ENCODE peak calls at places on chromosome 2, in six cellular contexts. H, Q, W, M, K and I are unnamed samples.

GRCh38 chr2:146982393-146982846 is 862.4 kb upstream of the ACVR2A start:
- DNase-seq in H (no peak), Q (peak), W (no peak), M (no peak), K (peak), I (no peak)

GRCh38 chr2:240701091-240701735 is 9.5 kb downstream of the AQP12A start:
- DNase-seq in H (no peak), Q (no peak), W (peak), M (no peak), K (no peak), I (peak)

GRCh38 chr2:43538034-43538670 is 57.7 kb downstream of the THADA start:
- DNase-seq in H (no peak), Q (no peak), W (no peak), M (no peak), K (no peak), I (no peak)

GRCh38 chr2:19504400-19505198 is 146.2 kb upstream of the OSR1 start:
- DNase-seq in H (no peak), Q (no peak), W (no peak), M (peak), K (no peak), I (no peak)

GRCh38 chr2:42238644-42239288 is 69.6 kb downstream of the EML4 start:
- DNase-seq in H (peak), Q (no peak), W (peak), M (peak), K (no peak), I (no peak)

GRCh38 chr2:143034292-143035074 is 94.7 kb upstream of the ARHGAP15 start:
- DNase-seq in H (peak), Q (no peak), W (peak), M (peak), K (no peak), I (no peak)

GRCh38 chr2:108382196-108382595 is 4.4 kb downstream of the SULT1C4 start:
- DNase-seq in H (no peak), Q (no peak), W (no peak), M (no peak), K (no peak), I (no peak)

GRCh38 chr2:64212801-64213321 is 68.6 kb upstream of the PELI1 start:
- DNase-seq in H (no peak), Q (no peak), W (no peak), M (no peak), K (no peak), I (no peak)

DNA sequence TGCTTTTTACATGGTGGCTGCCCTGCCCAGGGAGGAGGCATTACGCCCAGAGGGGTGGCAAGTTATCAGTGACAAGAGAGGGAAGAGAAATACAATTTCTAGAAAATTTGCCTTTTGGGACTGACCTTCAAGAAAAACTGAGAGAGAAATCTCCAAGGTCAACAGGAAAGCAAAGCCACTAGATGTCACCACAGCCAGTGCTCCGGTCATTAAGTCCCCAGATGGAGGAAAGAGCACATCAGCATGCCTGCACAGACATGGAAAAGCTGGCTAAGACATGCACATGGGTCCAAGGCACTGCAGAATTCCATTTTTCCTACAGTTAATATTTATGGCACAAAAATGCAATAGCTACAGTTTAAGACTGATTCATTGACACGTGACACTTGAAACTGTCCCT is 21.0 kb downstream of the FHL2 start:
- DNase-seq in H (no peak), Q (no peak), W (peak), M (no peak), K (no peak), I (no peak)
- TF ChIP-seq CTCF in H (no peak), Q (no peak), W (no peak), M (peak), K (peak), I (peak)

DNA sequence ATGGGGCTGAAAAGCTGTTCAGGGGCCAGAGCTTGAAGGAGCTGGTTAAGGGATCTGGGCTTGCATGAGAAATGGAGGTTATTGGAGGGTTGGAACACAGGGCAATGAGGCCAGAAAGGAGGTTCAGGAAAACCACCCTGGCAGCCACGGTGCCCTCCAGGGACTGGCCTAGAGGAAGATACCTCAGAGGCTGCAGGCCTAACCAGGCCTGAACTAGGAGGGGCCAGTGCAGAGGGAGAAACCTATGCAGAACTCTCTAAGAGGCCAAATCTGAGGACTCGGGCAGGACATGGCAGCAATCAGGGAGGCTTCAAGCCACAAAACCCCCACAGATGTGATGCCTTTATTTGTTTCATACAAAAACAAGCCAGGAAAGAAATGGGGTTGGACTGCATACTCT is 66.8 kb downstream of the BIN1 start:
- DNase-seq in H (no peak), Q (peak), W (no peak), M (no peak), K (no peak), I (no peak)
- TF ChIP-seq CTCF in H (no peak), Q (no peak), W (no peak), M (no peak), K (no peak), I (no peak)

DNA sequence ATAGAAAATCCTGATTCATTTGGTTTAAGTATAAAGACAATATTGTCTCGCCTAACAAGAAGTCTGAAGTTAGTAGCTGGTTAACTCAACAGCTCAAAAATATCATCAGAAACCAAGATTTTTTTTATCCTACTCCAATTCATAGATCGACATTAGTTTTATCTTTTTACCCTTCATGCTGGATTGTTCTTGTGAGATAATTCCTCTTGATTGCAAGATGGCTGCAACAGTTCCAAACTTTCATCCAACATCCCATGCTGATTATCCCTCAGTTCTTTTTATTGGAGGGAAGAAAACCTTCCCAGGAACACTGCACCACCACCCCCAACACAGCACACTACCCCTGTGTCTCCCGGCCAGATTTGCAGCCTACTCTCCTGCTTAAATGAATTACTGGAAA is 370.2 kb upstream of the RAB6C start:
- DNase-seq in H (no peak), Q (no peak), W (no peak), M (no peak), K (no peak), I (no peak)
- TF ChIP-seq CTCF in H (no peak), Q (no peak), W (no peak), M (no peak), K (no peak), I (no peak)

DNA sequence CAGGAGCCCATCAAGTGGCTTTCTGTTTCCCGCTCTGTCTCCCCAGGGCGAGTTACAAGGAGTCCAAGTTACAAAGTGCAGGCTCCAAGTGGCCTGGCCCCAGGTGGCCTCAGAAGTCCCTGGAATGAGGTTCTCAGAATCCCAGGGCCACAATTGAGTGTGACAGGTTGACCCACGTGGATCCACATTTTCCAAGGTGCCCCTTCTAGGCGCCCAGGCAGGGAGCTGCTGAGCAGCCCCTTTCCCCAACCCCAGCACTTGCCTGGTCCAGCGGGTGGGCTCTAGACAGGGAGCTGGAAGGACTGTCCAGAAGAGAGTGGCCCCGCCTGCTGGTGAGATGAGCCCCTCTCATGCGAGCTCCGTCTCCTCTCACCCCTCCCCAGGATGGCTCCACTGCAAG is 253.4 kb downstream of the CYP26B1 start:
- DNase-seq in H (no peak), Q (no peak), W (no peak), M (no peak), K (no peak), I (no peak)
- TF ChIP-seq CTCF in H (no peak), Q (no peak), W (no peak), M (peak), K (no peak), I (no peak)

GRCh38 chr2:136932700-136933099 is 167.4 kb downstream of the THSD7B start:
- DNase-seq in H (peak), Q (no peak), W (no peak), M (peak), K (no peak), I (no peak)
- TF ChIP-seq CTCF in H (peak), Q (no peak), W (no peak), M (peak), K (no peak), I (peak)

DNA sequence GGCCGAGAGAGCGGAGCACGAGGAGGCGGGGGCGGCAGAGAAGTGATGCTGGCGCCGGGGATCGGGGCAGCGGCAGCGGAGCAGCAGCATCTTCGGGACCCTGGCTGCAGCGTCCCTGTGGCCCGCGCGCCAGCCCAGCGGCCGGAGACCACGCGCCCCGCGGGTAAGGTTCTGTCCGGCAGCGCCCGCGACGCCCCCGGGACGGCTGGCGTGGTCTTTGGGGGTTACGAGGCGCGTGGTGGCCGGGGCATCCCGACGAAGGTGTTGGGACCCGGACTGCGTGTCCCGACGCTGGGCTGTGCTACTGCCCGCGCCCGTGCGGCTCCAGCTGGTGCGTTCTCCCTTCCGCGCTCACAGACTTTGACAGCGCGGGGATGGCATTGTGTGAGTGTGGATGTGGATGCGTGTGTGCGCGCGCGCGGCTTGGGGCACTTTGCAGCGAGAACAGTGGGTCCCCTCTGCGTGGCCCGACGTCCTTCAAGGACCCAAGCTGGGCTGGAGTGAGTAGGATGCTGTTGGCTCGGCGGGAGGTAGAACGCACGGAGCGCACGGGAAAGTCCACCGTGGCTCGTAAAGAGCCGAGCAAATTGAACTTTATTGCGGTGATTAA is 405.0 kb downstream of the XIRP2 start:
- DNase-seq in H (peak), Q (peak), W (no peak), M (no peak), K (peak), I (peak)
- TF ChIP-seq CTCF in H (no peak), Q (no peak), W (no peak), M (no peak), K (no peak), I (no peak)

GRCh38 chr2:196609806-196610205 is 29.7 kb upstream of the CCDC150 start:
- DNase-seq in H (no peak), Q (no peak), W (no peak), M (no peak), K (no peak), I (no peak)

GRCh38 chr2:196618661-196619060 is 20.9 kb upstream of the CCDC150 start:
- DNase-seq in H (no peak), Q (no peak), W (no peak), M (no peak), K (no peak), I (no peak)

GRCh38 chr2:196617430-196617829 is 22.1 kb upstream of the CCDC150 start:
- DNase-seq in H (no peak), Q (no peak), W (no peak), M (no peak), K (no peak), I (no peak)

GRCh38 chr2:196610796-196611195 is 28.7 kb upstream of the CCDC150 start:
- DNase-seq in H (no peak), Q (no peak), W (no peak), M (no peak), K (no peak), I (no peak)

DNA sequence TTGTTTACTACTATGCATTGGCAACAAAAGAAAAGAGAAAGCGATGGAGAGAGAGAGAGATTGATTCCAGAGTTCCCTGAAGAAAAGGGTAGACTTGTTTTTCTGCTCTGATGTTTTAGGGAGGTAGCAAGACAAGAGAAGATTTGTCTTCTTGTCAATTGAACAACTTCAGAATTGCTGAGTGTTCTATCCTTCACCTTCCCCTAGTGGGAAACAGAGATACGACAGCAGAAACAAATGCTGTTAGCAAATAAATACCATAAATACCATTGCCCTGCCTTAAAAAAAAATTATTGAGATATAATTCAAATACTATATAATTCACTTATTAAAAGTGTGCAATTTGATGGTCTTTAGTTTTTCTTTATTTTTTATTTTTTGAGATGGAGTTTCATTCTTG is 26.2 kb upstream of the CCDC150 start:
- DNase-seq in H (no peak), Q (no peak), W (no peak), M (no peak), K (no peak), I (no peak)
- TF ChIP-seq CTCF in H (no peak), Q (no peak), W (no peak), M (no peak), K (no peak), I (peak)

DNA sequence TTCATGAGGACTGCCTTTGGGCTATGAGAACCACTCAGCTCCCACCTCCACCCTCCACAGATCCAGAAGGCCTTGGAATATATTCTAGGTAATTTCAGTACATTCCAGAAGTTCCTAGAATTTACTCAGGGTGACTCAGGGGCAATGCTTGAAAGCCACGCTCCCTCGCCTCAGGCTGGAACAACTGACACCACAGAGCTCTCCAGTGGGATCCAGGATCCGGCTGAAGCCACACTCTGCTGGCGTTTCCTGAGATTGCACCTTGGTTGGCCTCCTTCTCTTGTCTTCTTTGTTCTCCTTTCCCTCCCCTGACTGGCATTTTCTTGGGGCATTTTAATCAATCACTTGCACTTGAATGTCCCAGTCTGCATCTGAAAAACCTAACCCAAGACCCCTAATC is 92.6 kb upstream of the KCNE4 start:
- DNase-seq in H (no peak), Q (no peak), W (no peak), M (peak), K (no peak), I (no peak)
- TF ChIP-seq CTCF in H (no peak), Q (no peak), W (no peak), M (peak), K (no peak), I (peak)

DNA sequence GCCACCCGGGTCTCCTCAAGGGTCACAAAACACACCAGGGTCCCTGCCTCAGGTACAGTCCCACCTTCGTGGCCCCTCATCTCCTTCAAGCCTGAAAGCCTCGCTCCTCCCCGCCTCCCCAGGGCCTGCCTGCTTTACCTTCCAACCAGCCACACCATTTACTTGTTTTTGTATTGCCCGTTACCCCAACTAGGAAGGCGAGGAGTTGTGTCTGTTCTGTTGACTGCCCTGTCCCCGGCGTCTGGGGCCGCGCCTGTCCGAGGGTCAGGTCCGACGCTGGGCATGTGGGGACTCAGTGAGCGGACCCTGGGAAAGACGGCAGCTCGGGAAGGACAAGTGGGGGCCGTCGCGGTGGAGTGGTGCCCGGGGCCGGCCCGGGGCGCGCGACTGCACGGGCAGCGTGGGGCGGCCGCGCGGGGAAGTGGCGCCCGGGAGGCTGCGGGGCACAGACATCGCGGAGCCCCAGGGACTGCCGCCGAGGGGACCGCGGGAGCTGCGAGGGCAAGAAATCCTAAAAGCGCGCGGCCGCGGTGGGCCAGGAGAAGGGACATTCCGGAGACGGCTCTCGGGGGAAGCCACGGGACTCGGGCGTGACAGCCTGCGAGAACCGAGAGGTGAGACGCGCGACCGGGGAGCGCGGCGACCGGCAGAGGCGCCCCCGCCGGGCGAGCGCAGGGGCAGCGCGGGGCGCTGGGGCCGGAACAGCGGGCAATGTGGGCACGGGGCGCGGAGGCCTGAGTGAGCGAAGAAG is 797 bp upstream of the GRHL1 start:
- DNase-seq in H (peak), Q (peak), W (peak), M (no peak), K (peak), I (no peak)
- TF ChIP-seq CTCF in H (no peak), Q (no peak), W (no peak), M (no peak), K (peak), I (peak)

GRCh38 chr2:66866331-66867037 is 431.6 kb downstream of the MEIS1 start:
- DNase-seq in H (no peak), Q (no peak), W (no peak), M (no peak), K (no peak), I (no peak)
- TF ChIP-seq CTCF in H (no peak), Q (no peak), W (no peak), M (no peak), K (no peak), I (no peak)